ENCODE peak calls at places on chromosome 4, in ten cellular contexts. O is fibroblast of lung, D is foreskin fibroblast, L is fibroblast of pulmonary artery, I is neural progenitor cell, H is tibial artery, R is RWPE1, T is endothelial cell, K is MM.1S, C is upper lobe of right lung. S is an unnamed sample.

GRCh38 chr4:67684839-67685531 is 16.0 kb downstream of the UBA6 start:
- DNase-seq in O (peak; percentile 21), D (peak; percentile 58), L (no peak), I (no peak), H (no peak), R (no peak), T (no peak), K (no peak), C (no peak), S (no peak)

GRCh38 chr4:151614532-151614931 is 146.3 kb downstream of the GATB start:
- DNase-seq in O (no peak), D (no peak), L (no peak), I (no peak), H (no peak), R (no peak), T (no peak), K (no peak), C (no peak), S (no peak)

GRCh38 chr4:109214622-109215350 is 87.7 kb downstream of the COL25A1 start:
- DNase-seq in O (peak; percentile 54), D (peak; percentile 22), L (peak; percentile 23), I (no peak), H (no peak), R (no peak), T (no peak), K (no peak), C (no peak), S (no peak)

GRCh38 chr4:53855886-53856260 is 208.5 kb downstream of the CHIC2 start:
- DNase-seq in O (peak; percentile 99), D (peak; percentile 91), L (peak; percentile 78), I (no peak), H (no peak), R (no peak), T (no peak), K (no peak), C (no peak), S (peak; percentile 74)

GRCh38 chr4:110550260-110550659 is 72.6 kb downstream of the PITX2 start:
- DNase-seq in O (peak; percentile 58), D (peak; percentile 49), L (peak; percentile 37), I (no peak), H (no peak), R (no peak), T (no peak), K (no peak), C (no peak), S (no peak)

GRCh38 chr4:113872426-113873260 is 106.8 kb downstream of the ARSJ start:
- DNase-seq in O (peak; percentile 68), D (no peak), L (no peak), I (no peak), H (no peak), R (no peak), T (no peak), K (no peak), C (no peak), S (no peak)

GRCh38 chr4:106486533-106486932 is 118.0 kb upstream of the GIMD1 start:
- DNase-seq in O (no peak), D (peak; percentile 19), L (no peak), I (peak; percentile 39), H (no peak), R (no peak), T (no peak), K (no peak), C (no peak), S (no peak)

GRCh38 chr4:105426187-105426897 is 47.5 kb downstream of the PPA2 start:
- DNase-seq in O (no peak), D (no peak), L (no peak), I (no peak), H (no peak), R (no peak), T (no peak), K (no peak), C (no peak), S (no peak)

GRCh38 chr4:98728433-98728832 is 70.0 kb upstream of the TSPAN5 start:
- DNase-seq in O (peak; percentile 83), D (peak; percentile 75), L (peak; percentile 80), I (no peak), H (no peak), R (peak; percentile 36), T (peak; percentile 22), K (no peak), C (no peak), S (peak; percentile 13)

GRCh38 chr4:185738038-185738552 is 73.9 kb downstream of the SORBS2 start:
- DNase-seq in O (peak; percentile 72), D (peak; percentile 56), L (peak; percentile 96), I (no peak), H (no peak), R (no peak), T (no peak), K (no peak), C (no peak), S (peak; percentile 67)

GRCh38 chr4:150582881-150583286 is 933 bp downstream of the MAB21L2 start:
- DNase-seq in O (peak; percentile 51), D (no peak), L (peak; percentile 36), I (peak; percentile 72), H (no peak), R (no peak), T (peak; percentile 37), K (no peak), C (no peak), S (no peak)

GRCh38 chr4:154234576-154234975 is 257.0 kb downstream of the DCHS2 start:
- DNase-seq in O (no peak), D (no peak), L (no peak), I (no peak), H (no peak), R (no peak), T (no peak), K (no peak), C (no peak), S (no peak)

GRCh38 chr4:8908206-8908893 is 36.7 kb upstream of the HMX1 start:
- DNase-seq in O (no peak), D (no peak), L (no peak), I (no peak), H (peak; percentile 63), R (no peak), T (no peak), K (no peak), C (peak; percentile 55), S (no peak)

GRCh38 chr4:88674989-88675388 is 22.6 kb downstream of the NAP1L5 start:
- DNase-seq in O (peak; percentile 69), D (peak; percentile 83), L (no peak), I (no peak), H (no peak), R (no peak), T (no peak), K (no peak), C (no peak), S (no peak)

GRCh38 chr4:15400911-15401671 is 26.7 kb upstream of the C1QTNF7 start:
- DNase-seq in O (peak; percentile 81), D (peak; percentile 92), L (peak; percentile 90), I (no peak), H (peak; percentile 88), R (peak; percentile 72), T (no peak), K (peak; percentile 75), C (peak; percentile 84), S (no peak)

GRCh38 chr4:56863441-56864129 is 42.1 kb upstream of the SPINK2 start:
- DNase-seq in O (peak; percentile 48), D (no peak), L (no peak), I (no peak), H (no peak), R (peak; percentile 12), T (no peak), K (no peak), C (peak; percentile 1), S (no peak)

GRCh38 chr4:159684061-159684460 is 581.2 kb downstream of the RAPGEF2 start:
- DNase-seq in O (no peak), D (no peak), L (no peak), I (no peak), H (no peak), R (no peak), T (no peak), K (no peak), C (no peak), S (no peak)

GRCh38 chr4:38069271-38069760 is 109.1 kb downstream of the PTTG2 start:
- DNase-seq in O (peak; percentile 86), D (peak; percentile 39), L (peak; percentile 94), I (peak; percentile 74), H (no peak), R (peak; percentile 64), T (peak; percentile 55), K (peak; percentile 67), C (no peak), S (no peak)

GRCh38 chr4:6120361-6120760 is 80.0 kb downstream of the JAKMIP1 start:
- DNase-seq in O (no peak), D (no peak), L (no peak), I (no peak), H (no peak), R (no peak), T (no peak), K (no peak), C (no peak), S (no peak)

GRCh38 chr4:44632733-44633132 is 18.7 kb downstream of the YIPF7 start:
- DNase-seq in O (no peak), D (no peak), L (no peak), I (no peak), H (no peak), R (no peak), T (no peak), K (no peak), C (no peak), S (no peak)

GRCh38 chr4:127143460-127144190 is 489.1 kb upstream of the INTU start:
- DNase-seq in O (peak; percentile 92), D (peak; percentile 52), L (peak; percentile 66), I (no peak), H (no peak), R (peak; percentile 3), T (no peak), K (no peak), C (no peak), S (peak; percentile 68)

GRCh38 chr4:187993827-187994226 is 1.7 kb upstream of the ZFP42 start:
- DNase-seq in O (no peak), D (no peak), L (no peak), I (peak; percentile 58), H (no peak), R (no peak), T (peak; percentile 34), K (no peak), C (no peak), S (no peak)
- TF ChIP-seq CTCF in O (no peak), D (no peak), L (no peak), I (peak; percentile 61), H (no peak), R (no peak), T (peak; percentile 57), K (peak; percentile 11), C (peak; percentile 24), S (no peak)

GRCh38 chr4:139015948-139016451 is 419 bp downstream of the NOCT start:
- DNase-seq in O (peak; percentile 23), D (peak; percentile 51), L (no peak), I (no peak), H (no peak), R (peak; percentile 30), T (no peak), K (peak; percentile 66), C (peak; percentile 83), S (no peak)
- TF ChIP-seq CTCF in O (no peak), D (no peak), L (no peak), I (no peak), H (no peak), R (no peak), T (no peak), K (no peak), C (no peak), S (no peak)

GRCh38 chr4:11418610-11419009 is 10.1 kb downstream of the HS3ST1 start:
- DNase-seq in O (no peak), D (no peak), L (no peak), I (peak; percentile 14), H (no peak), R (no peak), T (peak; percentile 26), K (no peak), C (no peak), S (no peak)
- TF ChIP-seq CTCF in O (no peak), D (no peak), L (peak; percentile 5), I (peak; percentile 26), H (no peak), R (no peak), T (no peak), K (no peak), C (no peak), S (no peak)

GRCh38 chr4:183082053-183082452 is 17.0 kb upstream of the WWC2 start:
- DNase-seq in O (no peak), D (no peak), L (no peak), I (no peak), H (no peak), R (no peak), T (no peak), K (no peak), C (no peak), S (no peak)
- TF ChIP-seq CTCF in O (no peak), D (no peak), L (no peak), I (no peak), H (no peak), R (no peak), T (no peak), K (no peak), C (no peak), S (no peak)